ENCODE peak calls at places on chromosomes 16 and 17, in eight cellular contexts. R, Z, B, N, C, H, S and D are unnamed samples.

GRCh38 chr17:10513284-10514067 is 4.9 kb downstream of the MYH1 start:
- DNase-seq in H (no peak), R (no peak), S (no peak), N (peak), C (no peak), B (no peak), Z (no peak), D (no peak)

GRCh38 chr17:40935624-40936023 is 1.8 kb downstream of the KRT23 start:
- DNase-seq in H (no peak), C (no peak), Z (no peak), B (no peak), R (no peak), N (peak), S (no peak), D (no peak)

GRCh38 chr17:77957215-77957868 is 1.2 kb upstream of the TNRC6C start:
- DNase-seq in B (no peak), Z (no peak), R (no peak), H (peak), C (no peak), N (peak), S (no peak), D (no peak)

GRCh38 chr16:13436641-13437423 is 483.1 kb upstream of the ERCC4 start:
- DNase-seq in N (no peak), R (peak), S (no peak), C (no peak), Z (no peak), H (no peak), B (no peak), D (peak)

GRCh38 chr16:20181386-20181785 is 107.7 kb upstream of the GPR139 start:
- DNase-seq in S (no peak), Z (no peak), H (no peak), C (no peak), R (no peak), B (no peak), N (no peak), D (no peak)

GRCh38 chr17:6505425-6506142 is 50.8 kb downstream of the PITPNM3 start:
- DNase-seq in B (no peak), Z (peak), R (peak), N (peak), H (no peak), S (no peak), C (no peak), D (no peak)

GRCh38 chr16:53207810-53208752 is 153.3 kb downstream of the CHD9 start:
- DNase-seq in S (no peak), H (peak), B (peak), Z (peak), N (peak), R (peak), C (no peak), D (peak)

GRCh38 chr16:3759736-3760135 is 42.4 kb upstream of the TRAP1 start:
- DNase-seq in H (no peak), C (no peak), N (no peak), B (no peak), Z (no peak), S (no peak), R (no peak), D (no peak)

GRCh38 chr17:4551141-4551540 is 4.0 kb downstream of the MYBBP1A start:
- DNase-seq in B (no peak), S (peak), H (no peak), N (no peak), R (peak), Z (no peak), C (no peak), D (no peak)
- TF ChIP-seq CTCF in B (peak), S (no peak), H (no peak), N (no peak), R (peak), Z (no peak), C (no peak), D (no peak)

GRCh38 chr16:1071561-1072225 is 854 bp upstream of the SSTR5 start:
- DNase-seq in C (no peak), B (no peak), Z (no peak), S (no peak), N (no peak), H (no peak), R (no peak), D (no peak)

GRCh38 chr16:1073566-1074378 is 1.2 kb downstream of the SSTR5 start:
- DNase-seq in C (no peak), R (no peak), S (no peak), N (no peak), Z (peak), H (no peak), B (no peak), D (no peak)

GRCh38 chr16:1072526-1073261 is at the start of gene SSTR5:
- DNase-seq in H (no peak), Z (no peak), B (no peak), N (no peak), S (no peak), C (no peak), R (no peak), D (no peak)

GRCh38 chr16:1074379-1074649 is 1.8 kb downstream of the SSTR5 start:
- DNase-seq in N (no peak), B (no peak), R (no peak), S (no peak), Z (no peak), C (no peak), H (no peak), D (no peak)

DNA sequence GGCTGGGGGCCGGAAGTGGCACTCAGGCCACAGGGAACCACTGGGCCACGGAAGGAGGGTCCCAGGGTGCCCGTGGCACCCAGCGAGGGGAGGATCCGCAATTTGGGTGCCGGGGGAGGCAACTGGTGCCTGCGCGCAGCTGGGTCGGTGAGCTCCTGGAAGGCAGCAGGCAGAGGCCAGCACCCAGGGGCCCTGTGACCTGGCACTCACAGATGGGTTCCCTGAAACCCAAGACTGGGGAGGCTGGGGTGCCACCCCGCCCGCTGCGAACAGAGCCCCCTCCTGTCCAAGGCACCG is 663 bp downstream of the SSTR5 start:
- DNase-seq in R (no peak), C (no peak), Z (no peak), H (no peak), N (no peak), S (no peak), B (no peak), D (no peak)
- TF ChIP-seq CTCF in R (no peak), C (no peak), Z (no peak), H (no peak), N (no peak), S (no peak), B (no peak), D (no peak)

GRCh38 chr16:67111951-67112444 is 2.3 kb downstream of the PHAF1 start:
- DNase-seq in S (no peak), R (no peak), N (no peak), C (no peak), B (no peak), H (no peak), Z (no peak), D (no peak)

GRCh38 chr16:67115649-67116048 is 5.9 kb downstream of the PHAF1 start:
- DNase-seq in S (no peak), N (peak), C (no peak), R (peak), H (no peak), B (peak), Z (no peak), D (peak)

GRCh38 chr16:67114793-67115192 is 5.1 kb downstream of the PHAF1 start:
- DNase-seq in C (no peak), H (no peak), R (no peak), S (no peak), B (no peak), Z (no peak), N (peak), D (no peak)

GRCh38 chr16:67110136-67110847 is 551 bp downstream of the PHAF1 start:
- DNase-seq in N (no peak), R (no peak), Z (no peak), B (no peak), S (no peak), C (no peak), H (peak), D (no peak)

DNA sequence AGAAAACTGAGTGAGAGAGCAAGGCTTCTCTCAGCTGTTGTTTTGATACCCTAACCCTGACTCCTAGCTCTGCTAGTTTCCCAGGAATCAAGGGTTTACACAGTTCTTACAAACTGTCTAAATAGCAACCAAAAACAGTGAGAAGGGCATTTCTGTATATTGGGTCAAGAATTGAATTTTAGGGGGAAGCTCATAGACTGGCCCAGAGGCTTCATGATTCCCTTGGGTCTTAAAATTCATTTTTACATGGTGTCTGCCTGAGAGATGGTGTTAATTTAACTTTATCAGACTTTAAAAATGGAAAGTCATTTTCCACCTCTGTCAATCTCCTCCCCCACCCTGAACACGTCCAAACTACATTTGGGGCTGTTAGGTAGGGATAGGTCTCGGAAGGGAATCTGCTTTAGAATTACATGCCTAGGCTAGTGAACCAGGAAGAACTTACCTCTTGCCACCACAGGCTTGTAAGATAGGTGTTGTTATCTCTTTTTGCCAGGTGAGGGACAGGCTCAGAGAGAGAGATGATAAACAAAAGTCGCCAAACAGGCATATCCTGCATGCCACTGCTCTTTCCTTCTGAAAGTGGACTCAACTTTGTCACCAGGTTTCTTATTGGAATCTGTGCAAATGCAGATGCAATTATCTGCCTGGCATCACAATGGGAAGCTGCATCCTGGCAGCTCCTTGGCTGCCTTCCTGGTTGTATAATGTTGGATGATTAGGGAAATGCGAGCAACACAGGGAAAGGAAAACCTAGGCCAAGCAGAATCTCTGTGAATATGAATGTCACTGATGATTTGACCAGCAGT is 3.1 kb downstream of the PHAF1 start:
- DNase-seq in R (peak), S (no peak), H (peak), N (no peak), Z (no peak), B (no peak), C (no peak), D (no peak)
- TF ChIP-seq CTCF in R (no peak), S (no peak), H (no peak), N (no peak), Z (no peak), B (no peak), C (no peak), D (no peak)

GRCh38 chr17:81189670-81190530 is 23.9 kb upstream of the AATK start:
- DNase-seq in C (no peak), B (no peak), Z (no peak), N (no peak), S (no peak), R (no peak), H (no peak), D (no peak)
- TF ChIP-seq CTCF in C (no peak), B (no peak), Z (no peak), N (peak), S (peak), R (peak), H (no peak), D (no peak)

GRCh38 chr17:76053230-76054111 is 18.8 kb downstream of the SRP68 start:
- DNase-seq in Z (no peak), H (no peak), S (peak), B (peak), N (peak), C (no peak), R (peak), D (peak)
- TF ChIP-seq CTCF in Z (no peak), H (no peak), S (no peak), B (no peak), N (no peak), C (no peak), R (no peak), D (no peak)

GRCh38 chr17:36131931-36132330 is 28.3 kb downstream of the CCL4 start:
- DNase-seq in B (no peak), H (no peak), S (no peak), Z (no peak), C (no peak), N (no peak), R (no peak), D (no peak)

GRCh38 chr17:36129616-36130015 is 26.0 kb downstream of the CCL4 start:
- DNase-seq in C (no peak), H (no peak), B (no peak), Z (no peak), N (no peak), R (no peak), S (no peak), D (no peak)

GRCh38 chr17:36132421-36132831 is 28.8 kb downstream of the CCL4 start:
- DNase-seq in S (no peak), C (no peak), H (no peak), N (no peak), Z (no peak), B (no peak), R (no peak), D (no peak)

GRCh38 chr17:36133629-36134259 is 30.1 kb downstream of the CCL4 start:
- DNase-seq in R (no peak), S (no peak), H (peak), N (no peak), Z (no peak), C (no peak), B (no peak), D (peak)

DNA sequence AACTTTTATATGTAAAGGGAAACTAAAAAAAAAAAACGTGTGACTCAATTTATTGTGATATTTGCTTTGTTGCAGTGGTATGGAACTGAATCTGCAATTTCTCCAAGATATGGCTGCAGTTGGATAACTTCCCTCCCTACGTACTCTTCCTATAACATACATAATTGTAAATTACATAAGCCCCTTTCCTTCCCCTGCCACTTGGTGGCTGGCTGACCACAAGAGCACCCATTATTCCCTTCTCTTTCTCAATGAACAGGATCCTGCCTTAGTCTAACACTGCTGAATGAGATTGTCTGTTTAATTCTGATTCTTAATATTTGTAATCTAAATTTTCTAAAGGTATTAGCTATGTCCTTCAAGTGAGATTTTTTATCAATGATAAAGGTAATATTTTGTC is 27.8 kb downstream of the CCL4 start:
- DNase-seq in N (no peak), C (no peak), R (no peak), Z (no peak), H (no peak), B (no peak), S (no peak), D (peak)
- TF ChIP-seq CTCF in N (no peak), C (no peak), R (peak), Z (no peak), H (no peak), B (no peak), S (no peak), D (no peak)

GRCh38 chr17:28644782-28645575 is at the start of gene BLTP2:
- DNase-seq in Z (peak), R (peak), B (peak), H (peak), C (peak), S (peak), N (peak), D (peak)
- TF ChIP-seq CTCF in Z (no peak), R (no peak), B (no peak), H (no peak), C (no peak), S (peak), N (no peak), D (no peak)

GRCh38 chr17:63954402-63955063 is 18.2 kb downstream of the SCN4A start:
- DNase-seq in B (no peak), Z (no peak), N (no peak), C (no peak), S (no peak), R (no peak), H (no peak), D (no peak)

GRCh38 chr17:63947711-63948330 is 15.7 kb upstream of the CD79B start:
- DNase-seq in H (no peak), C (no peak), S (no peak), R (no peak), Z (no peak), B (no peak), N (no peak), D (no peak)

GRCh38 chr17:63949576-63950250 is 17.6 kb upstream of the CD79B start:
- DNase-seq in H (no peak), S (no peak), N (no peak), R (no peak), B (no peak), C (no peak), Z (no peak), D (no peak)

GRCh38 chr17:63948521-63948920 is 16.4 kb upstream of the CD79B start:
- DNase-seq in B (no peak), C (no peak), S (no peak), N (no peak), H (no peak), Z (no peak), R (no peak), D (no peak)

DNA sequence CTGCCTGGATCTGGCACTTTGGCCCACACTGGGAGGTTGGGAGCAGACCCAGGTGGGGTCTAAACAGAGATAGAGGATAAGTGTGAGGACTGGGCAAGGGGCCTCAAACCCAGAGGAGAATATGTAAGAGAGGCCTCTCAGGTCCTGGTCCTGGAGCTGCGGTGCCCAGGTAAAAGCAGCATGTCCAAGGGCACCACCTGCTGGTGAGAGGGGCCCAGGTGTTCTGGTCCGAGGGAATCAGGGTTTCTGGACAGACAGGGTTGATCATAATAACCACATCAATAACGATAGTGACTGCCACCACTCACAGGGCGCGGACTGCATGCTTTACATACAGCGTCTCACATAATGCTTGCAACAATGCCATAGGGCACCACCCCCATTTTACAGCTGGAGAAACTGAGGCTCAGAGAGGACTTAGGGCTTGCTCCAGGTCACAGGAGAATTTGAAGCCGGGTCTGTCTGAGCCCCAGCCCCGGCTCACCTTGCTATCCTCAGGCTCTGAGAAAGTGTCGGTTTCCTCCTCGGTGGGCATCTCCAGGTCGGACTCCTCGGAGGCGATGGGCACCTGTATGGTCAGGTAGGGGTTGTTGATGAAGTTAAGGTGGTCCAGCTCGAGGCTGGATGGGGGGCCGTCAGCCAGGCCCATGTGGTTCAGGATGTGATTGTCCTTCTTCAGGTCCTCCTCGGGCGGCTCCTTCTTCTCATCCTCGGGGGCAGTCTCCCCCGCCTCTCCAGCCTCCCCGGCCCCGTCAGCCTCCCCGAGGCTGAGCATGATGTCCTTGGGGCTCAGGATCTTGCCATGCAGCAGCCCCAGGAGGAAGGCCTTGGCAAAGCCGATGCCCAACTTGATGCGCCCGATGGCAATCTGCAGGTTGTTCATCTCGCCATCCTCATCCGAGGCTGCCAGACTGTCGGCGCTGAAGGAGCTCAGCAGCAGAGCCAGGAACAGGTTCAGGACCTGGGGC is 19.1 kb upstream of the CD79B start:
- DNase-seq in C (no peak), N (no peak), S (no peak), R (peak), Z (no peak), H (peak), B (no peak), D (peak)
- TF ChIP-seq CTCF in C (no peak), N (no peak), S (peak), R (peak), Z (no peak), H (peak), B (no peak), D (peak)

DNA sequence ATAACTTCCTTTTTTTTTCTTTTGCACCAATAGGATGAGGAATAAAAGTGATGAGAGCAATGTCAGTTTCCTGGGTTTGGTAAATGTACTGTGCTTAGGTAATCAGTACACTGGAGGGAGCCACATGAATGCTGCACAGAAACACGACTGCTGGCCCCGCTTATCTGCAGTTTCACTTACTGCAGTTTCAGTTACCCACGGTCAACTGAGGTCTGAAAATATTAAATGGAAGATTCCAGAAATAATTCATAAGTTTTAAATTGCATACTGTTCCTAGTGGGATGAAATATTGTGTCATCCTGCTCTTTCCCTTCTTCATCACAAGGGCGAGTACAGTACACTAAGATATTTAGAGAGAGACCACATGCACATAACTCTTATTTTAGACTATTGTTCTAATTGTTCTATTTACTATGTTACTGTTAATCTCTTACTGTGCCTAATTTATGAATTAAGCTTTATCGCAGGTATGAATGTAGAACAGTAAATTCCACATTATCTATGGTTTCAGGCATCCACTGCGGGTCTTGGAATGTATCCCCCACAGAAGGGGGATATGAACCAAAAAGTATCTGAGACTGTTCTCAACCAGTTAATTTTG is 6.4 kb upstream of the LGALS3BP start:
- DNase-seq in S (peak), Z (peak), N (peak), R (peak), B (no peak), H (peak), C (no peak), D (peak)
- TF ChIP-seq CTCF in S (peak), Z (peak), N (no peak), R (peak), B (peak), H (no peak), C (no peak), D (no peak)

GRCh38 chr17:17950806-17951205 is 21.4 kb downstream of the TOM1L2 start:
- DNase-seq in H (no peak), S (no peak), R (peak), Z (no peak), C (no peak), N (no peak), B (no peak), D (no peak)
- TF ChIP-seq CTCF in H (no peak), S (no peak), R (peak), Z (no peak), C (no peak), N (peak), B (peak), D (peak)